ENCODE peak calls at places on chromosome 22, in eight cellular contexts. N is left ventricle myocardium inferior; L is HFFc6; O is stomach; S is CD4-positive, alpha-beta T cell; F is Calu3; Q is AG09309; V is epithelial cell of esophagus. B is an unnamed sample.

GRCh38 chr22:30968015-30968923 is at the start of gene MORC2:
- DNase-seq in N (no peak), L (no peak), O (peak), S (no peak), F (peak), Q (no peak), V (no peak), B (no peak)

GRCh38 chr22:26769663-26770062 is 112.3 kb downstream of the MIAT start:
- DNase-seq in N (no peak), L (no peak), O (no peak), S (no peak), F (no peak), Q (no peak), V (no peak), B (no peak)

GRCh38 chr22:21594865-21595452 is 27.4 kb downstream of the UBE2L3 start:
- DNase-seq in N (no peak), L (no peak), O (no peak), S (no peak), F (no peak), Q (no peak), V (no peak), B (no peak)

GRCh38 chr22:24153959-24154358 is 27.3 kb upstream of the SUSD2 start:
- DNase-seq in N (no peak), L (no peak), O (no peak), S (no peak), F (no peak), Q (no peak), V (no peak), B (no peak)

GRCh38 chr22:48035897-48036296 is 1273.4 kb downstream of the TBC1D22A start:
- DNase-seq in N (no peak), L (no peak), O (no peak), S (no peak), F (no peak), Q (no peak), V (no peak), B (peak)

GRCh38 chr22:45268958-45269844 is 15.5 kb upstream of the UPK3A start:
- DNase-seq in N (peak), L (peak), O (peak), S (peak), F (peak), Q (no peak), V (peak), B (peak)

GRCh38 chr22:33044059-33044458 is 14.1 kb downstream of the SYN3 start:
- DNase-seq in N (no peak), L (no peak), O (no peak), S (no peak), F (no peak), Q (no peak), V (no peak), B (no peak)

GRCh38 chr22:29108137-29108536 is 35.3 kb downstream of the KREMEN1 start:
- DNase-seq in N (no peak), L (peak), O (no peak), S (no peak), F (no peak), Q (no peak), V (peak), B (no peak)

GRCh38 chr22:47625013-47625385 is 862.5 kb downstream of the TBC1D22A start:
- DNase-seq in N (no peak), L (no peak), O (no peak), S (no peak), F (no peak), Q (no peak), V (no peak), B (peak)

GRCh38 chr22:44583076-44583760 is 85.2 kb upstream of the RTL6 start:
- DNase-seq in N (peak), L (no peak), O (no peak), S (no peak), F (no peak), Q (no peak), V (peak), B (no peak)

GRCh38 chr22:17579535-17579981 is 16.3 kb downstream of the SLC25A18 start:
- DNase-seq in N (no peak), L (no peak), O (no peak), S (no peak), F (no peak), Q (no peak), V (no peak), B (no peak)

GRCh38 chr22:39248254-39248653 is 3.5 kb upstream of the PDGFB start:
- DNase-seq in N (no peak), L (no peak), O (no peak), S (no peak), F (no peak), Q (no peak), V (no peak), B (no peak)

GRCh38 chr22:39967103-39967829 is 7.1 kb downstream of the TMA7B start:
- DNase-seq in N (no peak), L (peak), O (no peak), S (no peak), F (no peak), Q (no peak), V (peak), B (no peak)

GRCh38 chr22:21020802-21021429 is 6.0 kb downstream of the P2RX6 start:
- DNase-seq in N (no peak), L (no peak), O (no peak), S (no peak), F (no peak), Q (no peak), V (peak), B (no peak)

GRCh38 chr22:37253164-37253660 is 9.1 kb upstream of the RAC2 start:
- DNase-seq in N (no peak), L (no peak), O (no peak), S (no peak), F (no peak), Q (no peak), V (no peak), B (no peak)
- TF ChIP-seq CTCF in N (no peak), L (peak), O (no peak), S (no peak), F (no peak), Q (no peak), V (no peak), B (no peak)

GRCh38 chr22:43109921-43110443 is 568 bp upstream of the BIK start:
- DNase-seq in N (no peak), L (no peak), O (no peak), S (no peak), F (no peak), Q (no peak), V (no peak), B (no peak)

GRCh38 chr22:43110927-43111623 is 525 bp downstream of the BIK start:
- DNase-seq in N (no peak), L (no peak), O (peak), S (peak), F (peak), Q (no peak), V (peak), B (no peak)

GRCh38 chr22:43113516-43114251 is 3.1 kb downstream of the BIK start:
- DNase-seq in N (no peak), L (no peak), O (peak), S (no peak), F (peak), Q (no peak), V (no peak), B (no peak)

GRCh38 chr22:43109511-43109910 is 1.0 kb upstream of the BIK start:
- DNase-seq in N (no peak), L (no peak), O (no peak), S (no peak), F (no peak), Q (no peak), V (no peak), B (no peak)

DNA sequence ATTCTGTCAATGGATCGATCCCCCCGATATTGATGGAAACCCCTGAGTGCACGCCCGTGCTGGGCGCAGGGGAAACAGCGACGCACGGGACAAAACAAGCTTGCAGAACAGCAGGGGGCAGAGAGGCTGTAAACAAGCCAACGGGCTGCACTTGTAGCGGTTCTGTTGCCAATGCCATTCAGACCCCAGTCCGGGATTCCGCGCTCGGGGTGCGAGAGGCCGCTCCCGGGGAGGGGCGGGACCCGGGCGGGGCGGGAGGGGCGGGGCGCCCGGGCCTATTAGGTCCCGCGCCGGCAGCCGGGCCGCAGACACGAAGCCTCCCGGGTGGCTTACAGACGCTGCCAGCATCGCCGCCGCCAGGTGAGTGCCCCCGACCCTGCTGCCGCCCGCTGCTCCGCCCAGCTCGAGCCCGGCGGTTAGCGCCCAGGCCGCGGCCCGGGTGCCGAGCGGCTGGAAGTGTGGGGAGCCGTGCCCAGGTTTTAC is at the start of gene BIK:
- DNase-seq in N (peak), L (no peak), O (peak), S (peak), F (peak), Q (no peak), V (peak), B (no peak)
- TF ChIP-seq CTCF in N (peak), L (peak), O (no peak), S (peak), F (no peak), Q (peak), V (peak), B (no peak)

DNA sequence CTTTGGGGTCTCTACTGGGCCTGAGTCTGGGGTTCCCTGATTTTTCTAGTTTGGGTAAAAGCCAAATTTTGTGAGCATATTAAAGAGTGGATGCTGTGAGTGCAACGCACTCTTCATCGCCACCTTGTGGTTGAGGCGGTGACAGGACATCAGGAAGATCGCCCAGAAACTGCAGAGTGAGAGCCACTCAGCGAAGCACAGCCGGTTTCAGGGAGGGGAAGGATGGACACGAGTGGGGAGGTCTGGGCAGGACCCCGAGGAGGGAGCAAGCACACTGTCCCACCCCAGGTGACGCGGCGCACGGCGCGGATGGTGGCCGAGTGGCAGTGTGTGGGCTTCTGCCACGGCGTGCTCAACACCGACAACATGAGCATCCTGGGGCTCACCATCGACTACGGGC is 9.1 kb downstream of the SELENOO start:
- DNase-seq in N (peak), L (peak), O (peak), S (peak), F (peak), Q (no peak), V (peak), B (no peak)
- TF ChIP-seq CTCF in N (peak), L (peak), O (no peak), S (peak), F (peak), Q (peak), V (peak), B (peak)

GRCh38 chr22:23029521-23030228 is 40.6 kb upstream of the GNAZ start:
- DNase-seq in N (no peak), L (no peak), O (no peak), S (no peak), F (no peak), Q (no peak), V (no peak), B (no peak)
- TF ChIP-seq CTCF in N (no peak), L (no peak), O (no peak), S (no peak), F (no peak), Q (no peak), V (no peak), B (no peak)

GRCh38 chr22:27935897-27936296 is 16.8 kb upstream of the PITPNB start:
- DNase-seq in N (no peak), L (no peak), O (no peak), S (no peak), F (no peak), Q (no peak), V (no peak), B (no peak)
- TF ChIP-seq CTCF in N (no peak), L (no peak), O (no peak), S (no peak), F (no peak), Q (no peak), V (no peak), B (no peak)

DNA sequence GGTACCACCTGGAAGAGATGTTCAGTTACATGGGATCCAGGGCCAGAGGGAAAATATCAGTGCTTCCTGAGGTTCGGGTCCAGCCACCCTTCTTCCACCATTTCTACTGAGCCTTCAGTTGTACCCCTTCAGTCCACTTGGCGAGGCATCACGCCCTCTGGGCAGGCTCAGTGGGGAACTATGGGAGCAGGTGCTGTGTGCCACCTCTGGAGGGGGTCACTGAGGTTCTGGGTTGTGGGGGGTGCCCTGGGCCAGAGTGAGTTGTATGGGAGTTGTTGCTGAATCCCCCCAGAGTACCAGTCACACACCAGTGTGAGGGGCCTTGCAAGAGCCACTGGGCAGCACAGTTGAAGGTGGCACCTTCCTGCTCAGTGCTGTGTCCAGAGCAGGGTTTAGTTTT is 2.7 kb upstream of the SREBF2 start:
- DNase-seq in N (no peak), L (no peak), O (no peak), S (no peak), F (no peak), Q (no peak), V (no peak), B (no peak)
- TF ChIP-seq CTCF in N (no peak), L (peak), O (no peak), S (no peak), F (no peak), Q (no peak), V (no peak), B (no peak)

B was measured in osteocyte.